ENCODE peak calls at places on chromosomes 11 and 22, in ten cellular contexts. One of them, this sample, is unnamed.
A peak's percentile ranks its signal among the peaks of the same experiment; 100 is the strongest.

GRCh38 chr11:43250309-43250708 is 61.5 kb upstream of the API5 start:
- DNase-seq in stomach: no peak
- DNase-seq in aorta: no peak
- DNase-seq in esophagus squamous epithelium: no peak
- DNase-seq in heart left ventricle: no peak
- DNase-seq in hepatocyte: no peak
- DNase-seq in RWPE2: no peak
- DNase-seq in heart right ventricle: no peak
- DNase-seq in ovary: no peak
- DNase-seq in ascending aorta: no peak
- DNase-seq in this sample: no peak

GRCh38 chr11:86151188-86152005 is 82.5 kb upstream of the PICALM start:
- DNase-seq in stomach: no peak
- DNase-seq in aorta: peak; percentile 90
- DNase-seq in esophagus squamous epithelium: no peak
- DNase-seq in heart left ventricle: peak; percentile 38
- DNase-seq in hepatocyte: peak; percentile 52
- DNase-seq in RWPE2: no peak
- DNase-seq in heart right ventricle: no peak
- DNase-seq in ovary: peak; percentile 43
- DNase-seq in ascending aorta: peak; percentile 86
- DNase-seq in this sample: peak; percentile 41

GRCh38 chr22:19745155-19746133 is 15.1 kb upstream of the TBX1 start:
- DNase-seq in stomach: no peak
- DNase-seq in aorta: no peak
- DNase-seq in esophagus squamous epithelium: no peak
- DNase-seq in heart left ventricle: peak; percentile 92
- DNase-seq in hepatocyte: no peak
- DNase-seq in RWPE2: no peak
- DNase-seq in heart right ventricle: peak; percentile 79
- DNase-seq in ovary: no peak
- DNase-seq in ascending aorta: no peak
- DNase-seq in this sample: peak; percentile 91

GRCh38 chr11:102640946-102641345 is 15.8 kb upstream of the MMP20 start:
- DNase-seq in stomach: no peak
- DNase-seq in aorta: no peak
- DNase-seq in esophagus squamous epithelium: no peak
- DNase-seq in heart left ventricle: no peak
- DNase-seq in hepatocyte: peak; percentile 46
- DNase-seq in RWPE2: no peak
- DNase-seq in heart right ventricle: no peak
- DNase-seq in ovary: no peak
- DNase-seq in ascending aorta: no peak
- DNase-seq in this sample: no peak

GRCh38 chr11:5011254-5011653 is 16.6 kb downstream of the OR51L1 start:
- DNase-seq in stomach: no peak
- DNase-seq in aorta: no peak
- DNase-seq in esophagus squamous epithelium: no peak
- DNase-seq in heart left ventricle: no peak
- DNase-seq in hepatocyte: no peak
- DNase-seq in RWPE2: no peak
- DNase-seq in heart right ventricle: no peak
- DNase-seq in ovary: no peak
- DNase-seq in ascending aorta: no peak
- DNase-seq in this sample: no peak

GRCh38 chr11:58024601-58025091 is 965 bp downstream of the OR9Q1 start:
- DNase-seq in stomach: peak; percentile 54
- DNase-seq in aorta: peak; percentile 90
- DNase-seq in esophagus squamous epithelium: no peak
- DNase-seq in heart left ventricle: peak; percentile 89
- DNase-seq in hepatocyte: no peak
- DNase-seq in RWPE2: no peak
- DNase-seq in heart right ventricle: peak; percentile 89
- DNase-seq in ovary: peak; percentile 22
- DNase-seq in ascending aorta: peak; percentile 77
- DNase-seq in this sample: peak; percentile 91

GRCh38 chr11:109150603-109151002 is 271.4 kb upstream of the C11orf87 start:
- DNase-seq in stomach: no peak
- DNase-seq in aorta: no peak
- DNase-seq in esophagus squamous epithelium: no peak
- DNase-seq in heart left ventricle: no peak
- DNase-seq in hepatocyte: no peak
- DNase-seq in RWPE2: no peak
- DNase-seq in heart right ventricle: no peak
- DNase-seq in ovary: no peak
- DNase-seq in ascending aorta: no peak
- DNase-seq in this sample: no peak

GRCh38 chr22:24523873-24524272 is 28.7 kb downstream of the UPB1 start:
- DNase-seq in stomach: peak; percentile 32
- DNase-seq in aorta: no peak
- DNase-seq in esophagus squamous epithelium: no peak
- DNase-seq in heart left ventricle: no peak
- DNase-seq in hepatocyte: no peak
- DNase-seq in RWPE2: no peak
- DNase-seq in heart right ventricle: no peak
- DNase-seq in ovary: no peak
- DNase-seq in ascending aorta: no peak
- DNase-seq in this sample: no peak

GRCh38 chr11:44623321-44623715 is 57.9 kb downstream of the CD82 start:
- DNase-seq in stomach: peak; percentile 20
- DNase-seq in aorta: peak; percentile 31
- DNase-seq in esophagus squamous epithelium: no peak
- DNase-seq in heart left ventricle: no peak
- DNase-seq in hepatocyte: no peak
- DNase-seq in RWPE2: no peak
- DNase-seq in heart right ventricle: peak; percentile 2
- DNase-seq in ovary: peak; percentile 12
- DNase-seq in ascending aorta: peak; percentile 43
- DNase-seq in this sample: no peak

GRCh38 chr22:46728470-46728869 is 9.6 kb downstream of the CERK start:
- DNase-seq in stomach: no peak
- DNase-seq in aorta: no peak
- DNase-seq in esophagus squamous epithelium: no peak
- DNase-seq in heart left ventricle: peak; percentile 57
- DNase-seq in hepatocyte: peak; percentile 37
- DNase-seq in RWPE2: no peak
- DNase-seq in heart right ventricle: no peak
- DNase-seq in ovary: no peak
- DNase-seq in ascending aorta: no peak
- DNase-seq in this sample: peak; percentile 70

GRCh38 chr22:46727813-46728364 is 10.2 kb downstream of the CERK start:
- DNase-seq in stomach: no peak
- DNase-seq in aorta: peak; percentile 32
- DNase-seq in esophagus squamous epithelium: no peak
- DNase-seq in heart left ventricle: no peak
- DNase-seq in hepatocyte: peak; percentile 6
- DNase-seq in RWPE2: no peak
- DNase-seq in heart right ventricle: no peak
- DNase-seq in ovary: no peak
- DNase-seq in ascending aorta: no peak
- DNase-seq in this sample: peak; percentile 55

GRCh38 chr22:46725096-46725495 is 13.0 kb downstream of the CERK start:
- DNase-seq in stomach: no peak
- DNase-seq in aorta: no peak
- DNase-seq in esophagus squamous epithelium: no peak
- DNase-seq in heart left ventricle: no peak
- DNase-seq in hepatocyte: no peak
- DNase-seq in RWPE2: no peak
- DNase-seq in heart right ventricle: no peak
- DNase-seq in ovary: no peak
- DNase-seq in ascending aorta: no peak
- DNase-seq in this sample: no peak

GRCh38 chr22:46726986-46727317 is 11.1 kb downstream of the CERK start:
- DNase-seq in stomach: no peak
- DNase-seq in aorta: no peak
- DNase-seq in esophagus squamous epithelium: no peak
- DNase-seq in heart left ventricle: no peak
- DNase-seq in hepatocyte: no peak
- DNase-seq in RWPE2: no peak
- DNase-seq in heart right ventricle: no peak
- DNase-seq in ovary: no peak
- DNase-seq in ascending aorta: no peak
- DNase-seq in this sample: no peak

GRCh38 chr22:46726066-46726985 is 11.7 kb downstream of the CERK start:
- DNase-seq in stomach: no peak
- DNase-seq in aorta: peak; percentile 35
- DNase-seq in esophagus squamous epithelium: no peak
- DNase-seq in heart left ventricle: peak; percentile 55
- DNase-seq in hepatocyte: peak; percentile 39
- DNase-seq in RWPE2: no peak
- DNase-seq in heart right ventricle: no peak
- DNase-seq in ovary: no peak
- DNase-seq in ascending aorta: no peak
- DNase-seq in this sample: no peak
- H3K4me1 ChIP-seq in stomach: peaks cover 60% of the 10 kb centered on the region
- H3K4me1 ChIP-seq in aorta: no peaks in the 10 kb centered on the region
- H3K4me1 ChIP-seq in esophagus squamous epithelium: peaks cover 60% of the 10 kb centered on the region
- H3K4me1 ChIP-seq in heart left ventricle: peaks cover 38% of the 10 kb centered on the region
- H3K4me1 ChIP-seq in hepatocyte: peaks cover 36% of the 10 kb centered on the region
- H3K4me1 ChIP-seq in RWPE2: peaks cover 5% of the 10 kb centered on the region
- H3K4me1 ChIP-seq in heart right ventricle: peaks cover 53% of the 10 kb centered on the region
- H3K4me1 ChIP-seq in ovary: peaks cover 9% of the 10 kb centered on the region
- H3K4me1 ChIP-seq in ascending aorta: no peaks in the 10 kb centered on the region
- H3K4me1 ChIP-seq in this sample: peaks cover 19% of the 10 kb centered on the region

DNA sequence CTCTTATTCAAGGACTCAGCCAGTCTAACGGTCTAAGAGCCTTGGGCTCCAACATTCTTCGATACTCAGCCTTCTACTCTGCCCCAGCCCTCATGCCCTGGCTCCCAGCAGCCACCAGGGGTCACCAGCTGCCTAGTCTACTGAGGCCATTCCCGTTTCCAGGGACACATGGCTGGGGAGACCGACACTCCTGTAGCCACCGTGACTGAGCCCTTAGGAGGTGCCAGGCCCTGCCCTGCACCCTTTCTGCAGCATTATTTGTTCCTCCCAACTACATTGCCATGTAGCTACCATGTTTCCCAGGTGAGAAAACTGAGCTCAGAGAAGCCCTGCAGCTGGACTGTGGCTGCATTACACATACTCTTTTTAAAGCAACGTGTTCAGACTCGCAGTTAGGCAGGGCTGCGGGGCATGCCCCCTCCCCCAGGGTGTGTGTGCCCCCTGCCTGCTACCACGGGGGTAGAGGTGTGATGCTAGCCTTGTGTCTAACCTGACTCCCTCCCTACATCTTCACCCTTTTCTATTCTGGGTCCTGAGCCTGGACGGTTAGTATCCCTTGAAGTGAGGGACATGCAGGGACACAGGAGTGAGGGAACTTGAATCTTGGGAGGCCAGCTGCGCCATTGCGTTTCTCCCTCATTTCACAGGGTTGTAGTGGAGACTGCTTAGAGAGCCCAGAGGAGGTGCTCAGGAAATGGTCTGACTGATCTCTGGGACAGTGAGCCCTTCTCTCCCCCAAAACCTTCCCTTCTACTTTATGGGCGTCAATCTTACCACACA is 17.5 kb downstream of the ATG16L2 start:
- DNase-seq in stomach: peak; percentile 85
- DNase-seq in aorta: peak; percentile 88
- DNase-seq in esophagus squamous epithelium: no peak
- DNase-seq in heart left ventricle: peak; percentile 90
- DNase-seq in hepatocyte: peak; percentile 89
- DNase-seq in RWPE2: no peak
- DNase-seq in heart right ventricle: peak; percentile 90
- DNase-seq in ovary: peak; percentile 85
- DNase-seq in ascending aorta: peak; percentile 94
- DNase-seq in this sample: peak; percentile 87
- H3K4me3 ChIP-seq in stomach: no peak overlapping the region
- H3K4me3 ChIP-seq in aorta: no peak overlapping the region
- H3K4me3 ChIP-seq in esophagus squamous epithelium: no peak overlapping the region
- H3K4me3 ChIP-seq in heart left ventricle: no peak overlapping the region
- H3K4me3 ChIP-seq in hepatocyte: no peak overlapping the region
- H3K4me3 ChIP-seq in RWPE2: no peak overlapping the region
- H3K4me3 ChIP-seq in heart right ventricle: no peak overlapping the region
- H3K4me3 ChIP-seq in ovary: no peak overlapping the region
- H3K4me3 ChIP-seq in ascending aorta: no peak overlapping the region
- H3K4me3 ChIP-seq in this sample: no peak overlapping the region

DNA sequence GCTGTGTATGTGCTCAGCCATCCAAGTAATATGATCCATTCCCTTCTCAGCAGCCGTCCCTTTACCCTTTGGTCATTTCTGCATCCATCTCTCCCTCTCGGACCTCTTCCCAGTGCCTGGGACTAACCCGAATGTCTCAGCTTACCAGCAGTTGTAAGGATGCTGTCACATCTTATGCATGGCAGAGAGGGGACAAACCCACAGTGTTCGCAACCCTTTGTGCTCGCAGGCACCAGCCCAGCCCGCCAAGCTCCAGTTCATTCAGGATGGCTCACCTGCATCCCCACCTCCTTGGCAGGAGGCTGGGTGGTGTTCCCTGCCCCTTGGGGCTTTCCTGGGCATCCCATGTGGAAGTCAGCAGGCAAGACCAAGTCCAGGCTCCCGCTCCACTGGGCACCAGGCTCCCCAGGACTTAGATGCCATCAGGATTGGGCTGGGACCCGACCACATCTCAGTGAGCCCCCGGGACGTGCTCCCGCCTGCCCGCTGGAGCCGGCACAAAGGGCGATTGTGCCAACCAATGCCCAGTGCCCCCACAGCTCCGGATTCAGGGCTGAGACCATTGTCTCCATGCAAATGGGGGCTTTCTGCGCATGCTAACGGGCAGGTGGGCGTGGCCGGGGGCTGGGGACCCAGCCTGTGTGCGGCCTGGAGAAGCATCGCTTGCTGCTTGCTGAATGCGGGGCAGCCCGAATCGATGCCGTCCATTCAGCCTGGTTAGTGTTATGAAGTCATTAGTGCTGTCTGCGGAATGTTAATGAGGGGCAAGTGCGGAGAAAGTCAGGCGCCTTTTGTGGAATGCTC is 108.6 kb downstream of the KCNQ1OT1 start:
- DNase-seq in stomach: no peak
- DNase-seq in aorta: peak; percentile 32
- DNase-seq in esophagus squamous epithelium: no peak
- DNase-seq in heart left ventricle: no peak
- DNase-seq in hepatocyte: peak; percentile 3
- DNase-seq in RWPE2: peak; percentile 47
- DNase-seq in heart right ventricle: no peak
- DNase-seq in ovary: peak; percentile 8
- DNase-seq in ascending aorta: peak; percentile 56
- DNase-seq in this sample: peak; percentile 45
- H3K27me3 ChIP-seq in stomach: no peaks in the 10 kb centered on the region
- H3K27me3 ChIP-seq in aorta: no peaks in the 10 kb centered on the region
- H3K27me3 ChIP-seq in esophagus squamous epithelium: no peaks in the 10 kb centered on the region
- H3K27me3 ChIP-seq in heart left ventricle: no peaks in the 10 kb centered on the region
- H3K27me3 ChIP-seq in hepatocyte: no peaks in the 10 kb centered on the region
- H3K27me3 ChIP-seq in RWPE2: peaks cover 20% of the 10 kb centered on the region
- H3K27me3 ChIP-seq in heart right ventricle: no peaks in the 10 kb centered on the region
- H3K27me3 ChIP-seq in ovary: no peaks in the 10 kb centered on the region
- H3K27me3 ChIP-seq in ascending aorta: no peaks in the 10 kb centered on the region
- H3K27me3 ChIP-seq in this sample: no peaks in the 10 kb centered on the region

DNA sequence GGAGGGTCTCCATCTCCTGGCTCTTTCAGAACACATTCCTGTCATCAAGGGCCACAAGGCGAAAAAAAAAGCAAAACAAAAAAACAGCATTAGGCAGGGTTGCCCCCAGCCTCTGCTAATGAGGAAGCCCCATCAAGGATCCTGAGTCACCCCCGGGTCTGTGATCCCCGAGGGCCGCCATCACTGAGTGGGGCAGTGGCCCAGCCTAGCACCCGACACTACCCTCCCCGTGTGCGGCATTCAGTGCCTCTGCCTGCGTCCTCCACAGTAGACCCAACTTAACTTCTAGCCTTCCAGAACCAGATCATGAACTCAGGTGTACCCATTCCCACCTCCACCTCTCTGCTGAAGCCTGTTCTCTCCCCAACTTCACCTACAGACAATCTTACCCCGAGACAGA is 6.6 kb upstream of the CDC42EP1 start:
- DNase-seq in stomach: no peak
- DNase-seq in aorta: no peak
- DNase-seq in esophagus squamous epithelium: no peak
- DNase-seq in heart left ventricle: no peak
- DNase-seq in hepatocyte: no peak
- DNase-seq in RWPE2: no peak
- DNase-seq in heart right ventricle: no peak
- DNase-seq in ovary: no peak
- DNase-seq in ascending aorta: no peak
- DNase-seq in this sample: peak; percentile 19
- H3K4me1 ChIP-seq in stomach: peaks cover 62% of the 10 kb centered on the region
- H3K4me1 ChIP-seq in aorta: no peaks in the 10 kb centered on the region
- H3K4me1 ChIP-seq in esophagus squamous epithelium: peaks cover 37% of the 10 kb centered on the region
- H3K4me1 ChIP-seq in heart left ventricle: peaks cover 30% of the 10 kb centered on the region
- H3K4me1 ChIP-seq in hepatocyte: peaks cover 36% of the 10 kb centered on the region
- H3K4me1 ChIP-seq in RWPE2: peaks cover 8% of the 10 kb centered on the region
- H3K4me1 ChIP-seq in heart right ventricle: peaks cover 44% of the 10 kb centered on the region
- H3K4me1 ChIP-seq in ovary: peaks cover 21% of the 10 kb centered on the region
- H3K4me1 ChIP-seq in ascending aorta: peaks cover 13% of the 10 kb centered on the region
- H3K4me1 ChIP-seq in this sample: peaks cover 10% of the 10 kb centered on the region